ENCODE peak calls at places on chromosomes 7 and 10, in six cellular contexts. H is cardiac muscle cell, B is AG04450, U is A549, F is GM12865, Y is epithelial cell of esophagus. E is an unnamed sample.

GRCh38 chr7:79337722-79338121 is 115.7 kb downstream of the MAGI2 start:
- DNase-seq in F (no peak), H (peak; percentile 13), U (no peak), Y (no peak), B (no peak), E (no peak)

GRCh38 chr10:119620241-119620753 is 23.5 kb upstream of the TIAL1 start:
- DNase-seq in B (no peak), F (no peak), U (no peak), H (no peak), Y (peak; percentile 25), E (no peak)

GRCh38 chr10:85655394-85655793 is 711.2 kb downstream of the GRID1 start:
- DNase-seq in U (no peak), F (no peak), B (no peak), H (no peak), Y (no peak), E (no peak)

GRCh38 chr10:91597397-91597881 is 35.4 kb downstream of the PPP1R3C start:
- DNase-seq in B (no peak), Y (no peak), H (peak; percentile 42), U (no peak), F (no peak), E (no peak)

GRCh38 chr7:80089341-80089740 is 45.3 kb upstream of the GNAI1 start:
- DNase-seq in B (no peak), H (no peak), F (no peak), U (no peak), Y (peak; percentile 60), E (no peak)

GRCh38 chr7:92953657-92954056 is 117.3 kb upstream of the CDK6 start:
- DNase-seq in U (no peak), B (no peak), F (no peak), H (no peak), Y (peak; percentile 15), E (no peak)

GRCh38 chr10:28505359-28505959 is 27.5 kb upstream of the WAC start:
- DNase-seq in F (no peak), Y (no peak), B (no peak), H (no peak), U (no peak), E (no peak)

GRCh38 chr7:103065666-103066065 is 8.9 kb downstream of the FBXL13 start:
- DNase-seq in B (no peak), U (peak; percentile 17), F (peak; percentile 58), Y (peak; percentile 40), H (peak; percentile 56), E (no peak)

GRCh38 chr7:8185907-8186306 is 76.1 kb downstream of the ICA1 start:
- DNase-seq in Y (no peak), H (no peak), B (no peak), U (no peak), F (no peak), E (no peak)

GRCh38 chr10:35492387-35493195 is 112.5 kb upstream of the GJD4 start:
- DNase-seq in Y (peak; percentile 57), U (no peak), F (no peak), B (no peak), H (no peak), E (no peak)

GRCh38 chr10:97101166-97101940 is 84.4 kb downstream of the SLIT1 start:
- DNase-seq in F (peak; percentile 3), B (no peak), H (no peak), U (no peak), Y (no peak), E (no peak)

GRCh38 chr10:77873558-77874380 is 52.8 kb downstream of the DLG5 start:
- DNase-seq in F (peak; percentile 90), Y (peak; percentile 88), H (no peak), B (no peak), U (peak; percentile 30), E (peak; percentile 53)

GRCh38 chr7:26497801-26498596 is 206.3 kb downstream of the SNX10 start:
- DNase-seq in B (no peak), Y (peak; percentile 12), F (no peak), U (no peak), H (no peak), E (no peak)

GRCh38 chr7:92767427-92767826 is 68.9 kb downstream of the CDK6 start:
- DNase-seq in F (no peak), Y (no peak), U (no peak), B (no peak), H (no peak), E (no peak)

GRCh38 chr7:36707465-36707864 is 16.8 kb downstream of the AOAH start:
- DNase-seq in U (no peak), F (no peak), B (no peak), H (no peak), Y (no peak), E (no peak)

GRCh38 chr10:11146402-11147171 is 128.9 kb downstream of the CELF2 start:
- DNase-seq in Y (no peak), B (no peak), H (no peak), F (no peak), U (no peak), E (no peak)

GRCh38 chr7:147081117-147081516 is 964.5 kb downstream of the CNTNAP2 start:
- DNase-seq in F (no peak), Y (no peak), H (no peak), B (no peak), U (no peak), E (no peak)

GRCh38 chr10:60962946-60963345 is 19.0 kb upstream of the RHOBTB1 start:
- DNase-seq in B (no peak), U (no peak), H (no peak), Y (no peak), F (no peak), E (no peak)

GRCh38 chr10:43702213-43702935 is 53.7 kb upstream of the ZNF32 start:
- DNase-seq in Y (no peak), U (no peak), H (no peak), F (no peak), B (no peak), E (no peak)

GRCh38 chr10:122263971-122264370 is 7.1 kb upstream of the BTBD16 start:
- DNase-seq in H (peak; percentile 78), F (no peak), U (no peak), Y (peak; percentile 73), B (peak; percentile 78), E (no peak)

GRCh38 chr7:36348256-36348655 is 41.4 kb upstream of the ANLN start:
- DNase-seq in Y (no peak), F (no peak), B (peak; percentile 29), H (no peak), U (no peak), E (no peak)

GRCh38 chr7:92754756-92755581 is 81.4 kb downstream of the CDK6 start:
- DNase-seq in Y (no peak), B (no peak), U (no peak), F (no peak), H (no peak), E (no peak)

GRCh38 chr10:95236068-95236903 is 42.2 kb downstream of the ACSM6 start:
- DNase-seq in Y (peak; percentile 63), U (no peak), F (peak; percentile 94), B (no peak), H (no peak), E (peak; percentile 90)

GRCh38 chr7:136166521-136166920 is 189.4 kb upstream of the MTPN start:
- DNase-seq in U (no peak), B (no peak), Y (no peak), F (no peak), H (no peak), E (no peak)

GRCh38 chr10:74593470-74593869 is 232.9 kb upstream of the KAT6B start:
- DNase-seq in Y (peak; percentile 71), H (no peak), B (peak; percentile 60), F (no peak), U (no peak), E (no peak)

GRCh38 chr10:125158528-125159485 is 1.6 kb downstream of the CTBP2 start:
- DNase-seq in F (no peak), Y (no peak), U (peak; percentile 52), B (no peak), H (peak; percentile 64), E (no peak)

GRCh38 chr10:48589266-48589665 is 15.6 kb downstream of the ARHGAP22 start:
- DNase-seq in Y (peak; percentile 97), F (no peak), U (no peak), B (peak; percentile 78), H (no peak), E (no peak)

GRCh38 chr10:50992972-50993766 is 81.1 kb upstream of the PRKG1 start:
- DNase-seq in F (no peak), H (peak; percentile 65), U (no peak), B (peak; percentile 80), Y (no peak), E (no peak)

GRCh38 chr10:119538632-119539358 is 3.7 kb downstream of the RGS10 start:
- DNase-seq in Y (peak; percentile 35), B (no peak), H (no peak), F (no peak), U (no peak), E (no peak)

GRCh38 chr10:99661370-99661749 is 2.1 kb downstream of the ENTPD7 start:
- DNase-seq in B (peak; percentile 52), Y (peak; percentile 97), H (no peak), F (no peak), U (peak; percentile 37), E (no peak)
- H3K4me3 ChIP-seq in B (peak overlapping the region; percentile 92), Y (peak overlapping the region; percentile 1), H (no peak overlapping the region), F (no peak overlapping the region), U (peak overlapping the region; percentile 11), E (no peak overlapping the region)

GRCh38 chr7:140621326-140622035 is 19.1 kb downstream of the DENND2A start:
- DNase-seq in U (no peak), B (no peak), H (no peak), Y (peak; percentile 70), F (no peak), E (no peak)
- TF ChIP-seq CTCF in U (no peak), B (no peak), H (no peak), Y (no peak), F (no peak), E (no peak)

GRCh38 chr7:90736968-90737939 is 141.1 kb downstream of the CDK14 start:
- DNase-seq in U (no peak), Y (peak; percentile 33), B (no peak), F (peak; percentile 83), H (no peak), E (peak; percentile 80)
- H3K4me3 ChIP-seq in U (no peak overlapping the region), Y (no peak overlapping the region), B (no peak overlapping the region), F (peak overlapping the region; percentile 24), H (no peak overlapping the region), E (no peak overlapping the region)

GRCh38 chr10:16853201-16853600 is 36.0 kb upstream of the RSU1 start:
- DNase-seq in B (no peak), U (no peak), Y (peak; percentile 36), F (peak; percentile 16), H (peak; percentile 47), E (no peak)
- TF ChIP-seq CTCF in B (peak; percentile 68), U (peak; percentile 53), Y (no peak), F (peak; percentile 9), H (peak; percentile 65), E (peak; percentile 16)

GRCh38 chr10:103746598-103746997 is 108.8 kb downstream of the SH3PXD2A start:
- DNase-seq in U (no peak), F (no peak), B (no peak), H (no peak), Y (no peak), E (no peak)

GRCh38 chr10:103749779-103750178 is 105.6 kb downstream of the SH3PXD2A start:
- DNase-seq in B (no peak), F (no peak), Y (no peak), U (no peak), H (no peak), E (no peak)

GRCh38 chr10:103747193-103747865 is 108.0 kb downstream of the SH3PXD2A start:
- DNase-seq in Y (no peak), H (no peak), B (no peak), U (no peak), F (no peak), E (no peak)

GRCh38 chr10:103745264-103746247 is 109.8 kb downstream of the SH3PXD2A start:
- DNase-seq in H (no peak), F (no peak), B (no peak), U (no peak), Y (peak; percentile 90), E (no peak)

GRCh38 chr10:103748020-103748419 is 107.4 kb downstream of the SH3PXD2A start:
- DNase-seq in H (no peak), B (no peak), F (no peak), Y (peak; percentile 87), U (no peak), E (no peak)
- H3K4me3 ChIP-seq in H (no peak overlapping the region), B (no peak overlapping the region), F (no peak overlapping the region), Y (no peak overlapping the region), U (no peak overlapping the region), E (no peak overlapping the region)

E was measured in GM12864.